ENCODE peak calls at places on chromosomes 2 and 18, in nine cellular contexts. One of them, this sample, is unnamed.

GRCh38 chr2:218781691-218782528 is at the start of gene CYP27A1:
- DNase-seq in hypothalamus: no peak
- DNase-seq in renal cortical epithelial cell: no peak
- DNase-seq in NCI-H510A treated with DMSO at 0.1 percent for 48 hours: peak; percentile 32
- DNase-seq in fibroblast of the aortic adventitia: peak; percentile 8
- DNase-seq in NCI-H187: no peak
- DNase-seq in activated CD8-positive, alpha-beta memory T cell treated with anti-CD3 and anti-CD28 coated beads for 1 hour: no peak
- DNase-seq in amniotic stem cell: no peak
- DNase-seq in activated naive CD8-positive, alpha-beta T cell treated with anti-CD3 and anti-CD28 coated beads, Interleukin-2, amount 50 U/mL, for 24 hours: peak; percentile 10
- DNase-seq in this sample: no peak

GRCh38 chr2:134300585-134300984 is 46.7 kb downstream of the MGAT5 start:
- DNase-seq in hypothalamus: no peak
- DNase-seq in renal cortical epithelial cell: peak; percentile 23
- DNase-seq in NCI-H510A treated with DMSO at 0.1 percent for 48 hours: no peak
- DNase-seq in fibroblast of the aortic adventitia: no peak
- DNase-seq in NCI-H187: no peak
- DNase-seq in activated CD8-positive, alpha-beta memory T cell treated with anti-CD3 and anti-CD28 coated beads for 1 hour: no peak
- DNase-seq in amniotic stem cell: no peak
- DNase-seq in activated naive CD8-positive, alpha-beta T cell treated with anti-CD3 and anti-CD28 coated beads, Interleukin-2, amount 50 U/mL, for 24 hours: no peak
- DNase-seq in this sample: no peak

GRCh38 chr18:1094408-1094807 is 189.7 kb downstream of the ADCYAP1 start:
- DNase-seq in hypothalamus: no peak
- DNase-seq in renal cortical epithelial cell: peak; percentile 72
- DNase-seq in NCI-H510A treated with DMSO at 0.1 percent for 48 hours: no peak
- DNase-seq in fibroblast of the aortic adventitia: peak; percentile 60
- DNase-seq in NCI-H187: no peak
- DNase-seq in activated CD8-positive, alpha-beta memory T cell treated with anti-CD3 and anti-CD28 coated beads for 1 hour: no peak
- DNase-seq in amniotic stem cell: no peak
- DNase-seq in activated naive CD8-positive, alpha-beta T cell treated with anti-CD3 and anti-CD28 coated beads, Interleukin-2, amount 50 U/mL, for 24 hours: no peak
- DNase-seq in this sample: no peak

GRCh38 chr2:47208852-47209606 is 53.9 kb upstream of the STPG4 start:
- DNase-seq in hypothalamus: no peak
- DNase-seq in renal cortical epithelial cell: no peak
- DNase-seq in NCI-H510A treated with DMSO at 0.1 percent for 48 hours: no peak
- DNase-seq in fibroblast of the aortic adventitia: peak; percentile 82
- DNase-seq in NCI-H187: peak; percentile 44
- DNase-seq in activated CD8-positive, alpha-beta memory T cell treated with anti-CD3 and anti-CD28 coated beads for 1 hour: no peak
- DNase-seq in amniotic stem cell: no peak
- DNase-seq in activated naive CD8-positive, alpha-beta T cell treated with anti-CD3 and anti-CD28 coated beads, Interleukin-2, amount 50 U/mL, for 24 hours: no peak
- DNase-seq in this sample: no peak

GRCh38 chr2:232492236-232492848 is 4.7 kb upstream of the ECEL1 start:
- DNase-seq in hypothalamus: no peak
- DNase-seq in renal cortical epithelial cell: no peak
- DNase-seq in NCI-H510A treated with DMSO at 0.1 percent for 48 hours: peak; percentile 14
- DNase-seq in fibroblast of the aortic adventitia: no peak
- DNase-seq in NCI-H187: no peak
- DNase-seq in activated CD8-positive, alpha-beta memory T cell treated with anti-CD3 and anti-CD28 coated beads for 1 hour: no peak
- DNase-seq in amniotic stem cell: no peak
- DNase-seq in activated naive CD8-positive, alpha-beta T cell treated with anti-CD3 and anti-CD28 coated beads, Interleukin-2, amount 50 U/mL, for 24 hours: no peak
- DNase-seq in this sample: no peak

GRCh38 chr2:106701134-106701994 is 184.6 kb downstream of the ST6GAL2 start:
- DNase-seq in hypothalamus: no peak
- DNase-seq in renal cortical epithelial cell: no peak
- DNase-seq in NCI-H510A treated with DMSO at 0.1 percent for 48 hours: no peak
- DNase-seq in fibroblast of the aortic adventitia: no peak
- DNase-seq in NCI-H187: no peak
- DNase-seq in activated CD8-positive, alpha-beta memory T cell treated with anti-CD3 and anti-CD28 coated beads for 1 hour: no peak
- DNase-seq in amniotic stem cell: no peak
- DNase-seq in activated naive CD8-positive, alpha-beta T cell treated with anti-CD3 and anti-CD28 coated beads, Interleukin-2, amount 50 U/mL, for 24 hours: no peak
- DNase-seq in this sample: no peak

GRCh38 chr2:231455890-231456289 is 8.4 kb downstream of the NCL start:
- DNase-seq in hypothalamus: no peak
- DNase-seq in renal cortical epithelial cell: no peak
- DNase-seq in NCI-H510A treated with DMSO at 0.1 percent for 48 hours: no peak
- DNase-seq in fibroblast of the aortic adventitia: no peak
- DNase-seq in NCI-H187: no peak
- DNase-seq in activated CD8-positive, alpha-beta memory T cell treated with anti-CD3 and anti-CD28 coated beads for 1 hour: no peak
- DNase-seq in amniotic stem cell: no peak
- DNase-seq in activated naive CD8-positive, alpha-beta T cell treated with anti-CD3 and anti-CD28 coated beads, Interleukin-2, amount 50 U/mL, for 24 hours: no peak
- DNase-seq in this sample: no peak

GRCh38 chr2:16933355-16933754 is 267.7 kb upstream of the CYRIA start:
- DNase-seq in hypothalamus: no peak
- DNase-seq in renal cortical epithelial cell: no peak
- DNase-seq in NCI-H510A treated with DMSO at 0.1 percent for 48 hours: no peak
- DNase-seq in fibroblast of the aortic adventitia: no peak
- DNase-seq in NCI-H187: no peak
- DNase-seq in activated CD8-positive, alpha-beta memory T cell treated with anti-CD3 and anti-CD28 coated beads for 1 hour: no peak
- DNase-seq in amniotic stem cell: no peak
- DNase-seq in activated naive CD8-positive, alpha-beta T cell treated with anti-CD3 and anti-CD28 coated beads, Interleukin-2, amount 50 U/mL, for 24 hours: no peak
- DNase-seq in this sample: no peak

GRCh38 chr2:11177871-11178598 is 22.8 kb downstream of the SLC66A3 start:
- DNase-seq in hypothalamus: no peak
- DNase-seq in renal cortical epithelial cell: no peak
- DNase-seq in NCI-H510A treated with DMSO at 0.1 percent for 48 hours: no peak
- DNase-seq in fibroblast of the aortic adventitia: no peak
- DNase-seq in NCI-H187: peak; percentile 21
- DNase-seq in activated CD8-positive, alpha-beta memory T cell treated with anti-CD3 and anti-CD28 coated beads for 1 hour: no peak
- DNase-seq in amniotic stem cell: no peak
- DNase-seq in activated naive CD8-positive, alpha-beta T cell treated with anti-CD3 and anti-CD28 coated beads, Interleukin-2, amount 50 U/mL, for 24 hours: no peak
- DNase-seq in this sample: no peak

GRCh38 chr18:73462092-73462491 is 594.3 kb upstream of the NETO1 start:
- DNase-seq in hypothalamus: no peak
- DNase-seq in renal cortical epithelial cell: peak; percentile 7
- DNase-seq in NCI-H510A treated with DMSO at 0.1 percent for 48 hours: no peak
- DNase-seq in fibroblast of the aortic adventitia: peak; percentile 95
- DNase-seq in NCI-H187: no peak
- DNase-seq in activated CD8-positive, alpha-beta memory T cell treated with anti-CD3 and anti-CD28 coated beads for 1 hour: no peak
- DNase-seq in amniotic stem cell: no peak
- DNase-seq in activated naive CD8-positive, alpha-beta T cell treated with anti-CD3 and anti-CD28 coated beads, Interleukin-2, amount 50 U/mL, for 24 hours: no peak
- DNase-seq in this sample: no peak

This sample was measured in SW 1271.